ENCODE peak calls at places on chromosomes 12 and 14, in six cellular contexts. N, I, T, R, L and O are unnamed samples.

GRCh38 chr14:68181395-68182326 is 362.1 kb downstream of the RAD51B start:
- DNase-seq in N (no peak), I (no peak), T (no peak), R (no peak), L (no peak), O (no peak)

GRCh38 chr12:19234991-19235876 is 105.7 kb downstream of the PLEKHA5 start:
- DNase-seq in N (no peak), I (no peak), T (no peak), R (no peak), L (no peak), O (no peak)

GRCh38 chr14:46580941-46581671 is 70.5 kb downstream of the RPL10L start:
- DNase-seq in N (peak), I (peak), T (no peak), R (no peak), L (peak), O (peak)

GRCh38 chr12:52519826-52520662 is at the start of gene KRT5:
- DNase-seq in N (no peak), I (no peak), T (no peak), R (peak), L (no peak), O (no peak)

GRCh38 chr14:32934891-32935633 is 3.6 kb upstream of the NPAS3 start:
- DNase-seq in N (no peak), I (peak), T (no peak), R (no peak), L (no peak), O (peak)

GRCh38 chr14:86237733-86238132 is 707.8 kb downstream of the FLRT2 start:
- DNase-seq in N (no peak), I (no peak), T (no peak), R (no peak), L (no peak), O (peak)

GRCh38 chr12:94276725-94277124 is 128.3 kb downstream of the PLXNC1 start:
- DNase-seq in N (no peak), I (no peak), T (no peak), R (no peak), L (no peak), O (no peak)

GRCh38 chr12:131736807-131737484 is 26.1 kb downstream of the SFSWAP start:
- DNase-seq in N (no peak), I (no peak), T (no peak), R (peak), L (peak), O (no peak)

GRCh38 chr12:101117842-101118241 is 92.2 kb downstream of the SLC5A8 start:
- DNase-seq in N (no peak), I (no peak), T (no peak), R (no peak), L (no peak), O (no peak)

GRCh38 chr14:59424707-59425106 is 40.5 kb downstream of the GPR135 start:
- DNase-seq in N (no peak), I (no peak), T (no peak), R (no peak), L (no peak), O (peak)

GRCh38 chr14:91280129-91280528 is 35.6 kb upstream of the GPR68 start:
- DNase-seq in N (peak), I (no peak), T (no peak), R (no peak), L (no peak), O (no peak)

GRCh38 chr14:55964081-55964480 is 154.1 kb upstream of the PELI2 start:
- DNase-seq in N (no peak), I (no peak), T (no peak), R (no peak), L (no peak), O (no peak)

GRCh38 chr12:12534975-12535374 is 27.7 kb downstream of the DUSP16 start:
- DNase-seq in N (peak), I (no peak), T (no peak), R (no peak), L (no peak), O (no peak)

GRCh38 chr12:99436584-99436983 is 211.0 kb upstream of the GARIN6 start:
- DNase-seq in N (no peak), I (no peak), T (no peak), R (no peak), L (no peak), O (no peak)

GRCh38 chr14:95318870-95319311 is 817 bp downstream of the CLMN start:
- DNase-seq in N (no peak), I (peak), T (no peak), R (no peak), L (no peak), O (no peak)

GRCh38 chr14:52917732-52918131 is 33.1 kb downstream of the FERMT2 start:
- DNase-seq in N (no peak), I (no peak), T (no peak), R (no peak), L (no peak), O (no peak)

GRCh38 chr14:94174622-94175402 is 690 bp downstream of the PPP4R4 start:
- DNase-seq in N (no peak), I (peak), T (no peak), R (no peak), L (no peak), O (peak)

GRCh38 chr14:93090826-93091583 is 24.7 kb downstream of the ITPK1 start:
- DNase-seq in N (peak), I (no peak), T (no peak), R (no peak), L (no peak), O (no peak)

GRCh38 chr12:109927622-109928021 is 27.5 kb downstream of the TCHP start:
- DNase-seq in N (no peak), I (peak), T (no peak), R (no peak), L (no peak), O (peak)

GRCh38 chr12:50517456-50518048 is 12.8 kb downstream of the DIP2B start:
- DNase-seq in N (no peak), I (no peak), T (no peak), R (no peak), L (no peak), O (no peak)

GRCh38 chr12:162467-163307 is 51.3 kb downstream of the SLC6A12 start:
- DNase-seq in N (no peak), I (no peak), T (no peak), R (no peak), L (no peak), O (peak)

GRCh38 chr12:123390415-123391093 is 6.6 kb downstream of the KMT5A start:
- DNase-seq in N (no peak), I (no peak), T (no peak), R (no peak), L (no peak), O (no peak)

GRCh38 chr12:97425802-97426484 is 36.7 kb upstream of the RMST start:
- DNase-seq in N (no peak), I (no peak), T (no peak), R (no peak), L (no peak), O (no peak)

GRCh38 chr12:2984249-2984648 is 25.1 kb downstream of the TEAD4 start:
- DNase-seq in N (no peak), I (no peak), T (no peak), R (no peak), L (no peak), O (no peak)

GRCh38 chr12:78248321-78248720 is 417.6 kb downstream of the NAV3 start:
- DNase-seq in N (no peak), I (no peak), T (no peak), R (no peak), L (no peak), O (no peak)

GRCh38 chr14:91317381-91318313 is 73.1 kb upstream of the GPR68 start:
- DNase-seq in N (peak), I (no peak), T (no peak), R (no peak), L (no peak), O (no peak)

GRCh38 chr12:66596189-66596588 is 82.7 kb downstream of the GRIP1 start:
- DNase-seq in N (no peak), I (no peak), T (no peak), R (no peak), L (peak), O (no peak)

GRCh38 chr12:8018666-8019581 is 13.6 kb upstream of the FOXJ2 start:
- DNase-seq in N (no peak), I (peak), T (no peak), R (no peak), L (no peak), O (peak)

GRCh38 chr14:63857467-63858030 is 4.7 kb downstream of the SYNE2 start:
- DNase-seq in N (peak), I (no peak), T (no peak), R (no peak), L (no peak), O (no peak)

GRCh38 chr14:78202976-78203375 is 32.8 kb downstream of the NRXN3 start:
- DNase-seq in N (peak), I (no peak), T (peak), R (peak), L (no peak), O (no peak)

GRCh38 chr12:12975322-12976077 is 23.5 kb upstream of the GPRC5D start:
- DNase-seq in N (no peak), I (peak), T (no peak), R (no peak), L (no peak), O (peak)

GRCh38 chr12:7155471-7156034 is 25.4 kb downstream of the CLSTN3 start:
- DNase-seq in N (peak), I (no peak), T (no peak), R (no peak), L (no peak), O (no peak)

GRCh38 chr14:71354801-71355200 is 447.5 kb downstream of the PCNX1 start:
- DNase-seq in N (no peak), I (no peak), T (no peak), R (peak), L (no peak), O (peak)